ENCODE peak calls at places on chromosomes 13 and 19, in nine cellular contexts. T is brain microvascular endothelial cell; N is dermis blood vessel endothelial cell; Q is activated CD4-positive, CD25-positive, alpha-beta regulatory T cell; C is activated B cell treated with CpG ODN at 0.5 μM for 24 hours; H is dorsolateral prefrontal cortex; U is GM20000; X is lower leg skin; O is H54. Y is an unnamed sample.

GRCh38 chr13:36344173-36344572 is 2.0 kb downstream of the SPART start:
- DNase-seq in H (no peak), U (no peak), O (no peak), Q (no peak), N (no peak), T (no peak), X (no peak), C (no peak), Y (no peak)

GRCh38 chr13:33125821-33126570 is 109.8 kb downstream of the KL start:
- DNase-seq in X (peak), C (no peak), T (peak), N (peak), Q (no peak), U (no peak), O (peak), H (no peak), Y (peak)

GRCh38 chr19:40588110-40588854 is 11.6 kb downstream of the SHKBP1 start:
- DNase-seq in O (no peak), Q (no peak), C (no peak), T (peak), U (no peak), H (no peak), N (peak), X (no peak), Y (no peak)

GRCh38 chr19:7746903-7747884 is at the start of gene CD209:
- DNase-seq in T (no peak), X (no peak), Q (no peak), N (no peak), C (no peak), H (no peak), O (no peak), U (no peak), Y (no peak)

GRCh38 chr19:13872695-13873389 is 4.1 kb upstream of the NANOS3 start:
- DNase-seq in X (no peak), N (peak), T (no peak), Q (no peak), H (no peak), O (no peak), C (peak), U (peak), Y (no peak)

GRCh38 chr13:56720841-56721240 is 419.9 kb upstream of the PRR20A start:
- DNase-seq in N (no peak), U (no peak), C (no peak), O (no peak), X (no peak), H (no peak), T (no peak), Q (no peak), Y (no peak)

GRCh38 chr19:4301590-4302237 is 475 bp downstream of the TMIGD2 start:
- DNase-seq in C (no peak), U (no peak), N (no peak), Q (no peak), O (no peak), H (no peak), X (no peak), T (no peak), Y (no peak)

GRCh38 chr13:42574011-42574410 is at the start of gene TNFSF11:
- DNase-seq in U (peak), X (no peak), H (no peak), N (no peak), C (peak), Q (no peak), O (no peak), T (no peak), Y (no peak)

GRCh38 chr13:50389726-50390125 is 374.5 kb downstream of the KCNRG start:
- DNase-seq in N (peak), T (no peak), X (no peak), U (no peak), C (no peak), O (no peak), Q (no peak), H (no peak), Y (no peak)

GRCh38 chr13:54210397-54211050 is 1181.9 kb downstream of the OLFM4 start:
- DNase-seq in O (no peak), C (no peak), X (no peak), Q (no peak), T (no peak), U (no peak), N (no peak), H (no peak), Y (peak)

Y was measured in foreskin melanocyte.